ENCODE peak calls at places on chromosomes 3 and 15, in nine cellular contexts. I is BJ, U is endothelial cell, B is HCT116, H is AG04450, E is Panc1, P is RWPE1, M is choroid plexus epithelial cell, G is D721Med. D is an unnamed sample.

GRCh38 chr3:149373235-149374125 is 4.0 kb downstream of the TM4SF1 start:
- DNase-seq in I (peak; percentile 83), U (no peak), B (no peak), H (peak; percentile 60), E (no peak), P (peak; percentile 63), M (peak; percentile 87), G (no peak), D (no peak)

GRCh38 chr15:41607033-41607432 is 48.0 kb downstream of the TYRO3 start:
- DNase-seq in I (peak; percentile 91), U (no peak), B (no peak), H (peak; percentile 86), E (no peak), P (peak; percentile 52), M (peak; percentile 79), G (no peak), D (peak; percentile 55)

GRCh38 chr3:52433328-52434060 is 11.4 kb downstream of the SEMA3G start:
- DNase-seq in I (no peak), U (no peak), B (no peak), H (no peak), E (no peak), P (no peak), M (no peak), G (no peak), D (no peak)

GRCh38 chr15:57263520-57263919 is 112.8 kb upstream of the CGNL1 start:
- DNase-seq in I (no peak), U (no peak), B (no peak), H (no peak), E (no peak), P (no peak), M (no peak), G (no peak), D (no peak)

GRCh38 chr3:36538405-36538804 is 158.1 kb downstream of the STAC start:
- DNase-seq in I (no peak), U (no peak), B (no peak), H (no peak), E (no peak), P (no peak), M (no peak), G (no peak), D (no peak)

GRCh38 chr3:128296469-128297251 is 143.4 kb downstream of the EEFSEC start:
- DNase-seq in I (no peak), U (no peak), B (no peak), H (no peak), E (no peak), P (no peak), M (peak; percentile 5), G (no peak), D (no peak)

GRCh38 chr3:195872097-195872496 is 36.3 kb downstream of the TNK2 start:
- DNase-seq in I (no peak), U (no peak), B (no peak), H (no peak), E (no peak), P (no peak), M (no peak), G (no peak), D (no peak)

GRCh38 chr3:156131799-156132198 is 11.4 kb downstream of the KCNAB1 start:
- DNase-seq in I (no peak), U (no peak), B (no peak), H (no peak), E (no peak), P (no peak), M (no peak), G (no peak), D (no peak)

GRCh38 chr3:71104090-71104489 is 479.4 kb downstream of the FOXP1 start:
- DNase-seq in I (peak; percentile 74), U (no peak), B (no peak), H (peak; percentile 92), E (no peak), P (no peak), M (peak; percentile 92), G (no peak), D (peak; percentile 88)

GRCh38 chr3:101229681-101230080 is 90.7 kb downstream of the IMPG2 start:
- DNase-seq in I (no peak), U (no peak), B (no peak), H (no peak), E (no peak), P (no peak), M (peak; percentile 45), G (no peak), D (no peak)

GRCh38 chr15:93470042-93470441 is 381.0 kb upstream of the RGMA start:
- DNase-seq in I (no peak), U (no peak), B (no peak), H (no peak), E (no peak), P (no peak), M (no peak), G (no peak), D (no peak)

GRCh38 chr3:25424238-25425013 is 3.6 kb upstream of the RARB start:
- DNase-seq in I (peak; percentile 68), U (no peak), B (no peak), H (no peak), E (no peak), P (peak; percentile 65), M (peak; percentile 49), G (no peak), D (no peak)

GRCh38 chr15:99981839-99982658 is 248.8 kb upstream of the LYSMD4 start:
- DNase-seq in I (no peak), U (peak; percentile 16), B (no peak), H (no peak), E (no peak), P (no peak), M (no peak), G (no peak), D (no peak)

GRCh38 chr3:55746808-55747413 is 259.8 kb upstream of the WNT5A start:
- DNase-seq in I (no peak), U (no peak), B (no peak), H (no peak), E (no peak), P (peak; percentile 7), M (peak; percentile 53), G (no peak), D (no peak)
- TF ChIP-seq CTCF in I (peak; percentile 49), U (peak; percentile 52), B (no peak), H (peak; percentile 56), E (peak; percentile 49), P (peak; percentile 49), M (peak; percentile 53), G (peak; percentile 57), D (peak; percentile 45)

GRCh38 chr15:26893351-26894065 is 26.6 kb downstream of the GABRA5 start:
- DNase-seq in I (no peak), U (no peak), B (no peak), H (no peak), E (no peak), P (no peak), M (no peak), G (no peak), D (no peak)

GRCh38 chr15:26892678-26893077 is 25.8 kb downstream of the GABRA5 start:
- DNase-seq in I (no peak), U (no peak), B (no peak), H (no peak), E (no peak), P (no peak), M (no peak), G (no peak), D (no peak)

GRCh38 chr15:26890988-26891387 is 24.1 kb downstream of the GABRA5 start:
- DNase-seq in I (no peak), U (no peak), B (no peak), H (no peak), E (no peak), P (no peak), M (no peak), G (no peak), D (no peak)

GRCh38 chr15:26891448-26891881 is 24.6 kb downstream of the GABRA5 start:
- DNase-seq in I (no peak), U (peak; percentile 89), B (no peak), H (no peak), E (peak; percentile 5), P (peak; percentile 36), M (peak; percentile 82), G (peak; percentile 69), D (peak; percentile 3)

GRCh38 chr15:26892119-26892518 is 25.3 kb downstream of the GABRA5 start:
- DNase-seq in I (no peak), U (no peak), B (no peak), H (no peak), E (no peak), P (no peak), M (no peak), G (no peak), D (no peak)
- TF ChIP-seq CTCF in I (no peak), U (no peak), B (no peak), H (no peak), E (no peak), P (no peak), M (no peak), G (no peak), D (no peak)

GRCh38 chr3:23644741-23645140 is 161.0 kb upstream of the UBE2E1 start:
- DNase-seq in I (no peak), U (no peak), B (no peak), H (no peak), E (no peak), P (peak; percentile 49), M (no peak), G (no peak), D (no peak)
- TF ChIP-seq CTCF in I (no peak), U (no peak), B (no peak), H (no peak), E (no peak), P (no peak), M (no peak), G (no peak), D (no peak)

GRCh38 chr3:134295930-134296329 is 45.3 kb upstream of the RYK start:
- DNase-seq in I (no peak), U (no peak), B (no peak), H (no peak), E (no peak), P (no peak), M (no peak), G (no peak), D (no peak)

GRCh38 chr3:134287512-134287911 is 36.9 kb upstream of the RYK start:
- DNase-seq in I (no peak), U (no peak), B (no peak), H (no peak), E (no peak), P (no peak), M (no peak), G (no peak), D (no peak)

GRCh38 chr3:134294302-134294925 is 43.8 kb upstream of the RYK start:
- DNase-seq in I (no peak), U (no peak), B (no peak), H (no peak), E (no peak), P (no peak), M (no peak), G (no peak), D (no peak)

DNA sequence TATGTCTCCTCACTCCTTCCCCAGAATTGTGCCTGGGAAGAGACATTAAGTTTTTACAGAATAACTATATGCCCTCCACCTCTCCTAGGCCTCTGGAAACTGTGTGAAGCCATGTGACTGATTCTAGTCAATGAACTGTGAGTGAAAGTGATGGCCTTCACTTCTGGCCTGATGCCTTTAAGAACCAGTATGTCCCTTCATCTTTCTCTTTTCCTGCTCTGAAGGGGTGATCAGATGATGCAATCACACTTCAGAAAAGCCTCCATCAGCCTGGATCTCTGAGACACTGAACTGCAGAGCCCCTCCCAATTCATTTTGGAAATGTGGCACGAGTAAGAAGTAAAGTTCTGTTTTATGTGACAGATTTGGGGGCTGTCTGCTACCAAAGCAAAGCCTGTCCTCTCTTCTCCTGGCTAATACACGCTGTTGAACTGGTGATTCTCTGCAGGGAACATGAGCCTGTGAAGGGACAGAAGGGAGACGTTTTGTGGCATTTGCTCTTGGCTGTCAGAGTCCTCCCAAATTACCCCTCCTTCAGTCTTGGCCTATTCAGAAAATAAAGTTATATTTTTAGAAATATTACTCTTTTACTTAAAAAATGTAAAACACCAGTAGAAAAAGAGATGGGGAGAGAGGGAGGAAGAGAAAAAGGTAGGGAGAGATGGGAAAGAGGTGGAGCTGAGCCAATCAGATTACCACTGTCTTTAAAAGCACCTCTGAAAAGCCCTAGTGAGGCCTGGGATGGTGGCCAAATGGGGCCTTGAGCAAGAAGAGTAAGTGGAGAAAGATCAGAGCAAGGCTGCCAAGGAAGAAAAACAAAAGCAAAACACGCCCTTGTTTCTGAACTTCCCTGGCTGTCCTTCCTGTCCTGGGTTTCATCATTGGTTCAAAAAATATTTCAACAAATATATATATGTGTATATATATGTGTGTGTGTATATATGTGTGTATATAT is 40.9 kb upstream of the RYK start:
- DNase-seq in I (peak; percentile 69), U (no peak), B (no peak), H (no peak), E (no peak), P (peak; percentile 41), M (peak; percentile 96), G (no peak), D (peak; percentile 68)
- TF ChIP-seq CTCF in I (no peak), U (no peak), B (no peak), H (no peak), E (no peak), P (no peak), M (no peak), G (no peak), D (no peak)